ENCODE peak calls at places on chromosomes 6 and 20, in five cellular contexts. One of them, this sample, is unnamed.

GRCh38 chr6:124881898-124882579 is 80.2 kb upstream of the RNF217 start:
- DNase-seq in cardiac fibroblast: peak; percentile 76
- DNase-seq in natural killer cell: no peak
- DNase-seq in CD8-positive, alpha-beta T cell: no peak
- DNase-seq in iris pigment epithelial cell: peak; percentile 47
- DNase-seq in this sample: no peak

GRCh38 chr20:59004763-59005522 is 2.1 kb downstream of the CTSZ start:
- DNase-seq in cardiac fibroblast: no peak
- DNase-seq in natural killer cell: no peak
- DNase-seq in CD8-positive, alpha-beta T cell: no peak
- DNase-seq in iris pigment epithelial cell: no peak
- DNase-seq in this sample: no peak

GRCh38 chr20:2333821-2334220 is 38.0 kb downstream of the TGM3 start:
- DNase-seq in cardiac fibroblast: no peak
- DNase-seq in natural killer cell: no peak
- DNase-seq in CD8-positive, alpha-beta T cell: no peak
- DNase-seq in iris pigment epithelial cell: no peak
- DNase-seq in this sample: no peak

GRCh38 chr6:38867726-38868125 is 152.6 kb downstream of the DNAH8 start:
- DNase-seq in cardiac fibroblast: no peak
- DNase-seq in natural killer cell: no peak
- DNase-seq in CD8-positive, alpha-beta T cell: no peak
- DNase-seq in iris pigment epithelial cell: peak; percentile 10
- DNase-seq in this sample: no peak

GRCh38 chr6:72524011-72524645 is 97.7 kb upstream of the KCNQ5 start:
- DNase-seq in cardiac fibroblast: no peak
- DNase-seq in natural killer cell: no peak
- DNase-seq in CD8-positive, alpha-beta T cell: no peak
- DNase-seq in iris pigment epithelial cell: no peak
- DNase-seq in this sample: no peak

GRCh38 chr6:160978141-160978926 is 13.2 kb upstream of the MAP3K4 start:
- DNase-seq in cardiac fibroblast: peak; percentile 52
- DNase-seq in natural killer cell: no peak
- DNase-seq in CD8-positive, alpha-beta T cell: no peak
- DNase-seq in iris pigment epithelial cell: peak; percentile 21
- DNase-seq in this sample: no peak

GRCh38 chr20:58147628-58148370 is 80.7 kb downstream of the ANKRD60 start:
- DNase-seq in cardiac fibroblast: no peak
- DNase-seq in natural killer cell: no peak
- DNase-seq in CD8-positive, alpha-beta T cell: no peak
- DNase-seq in iris pigment epithelial cell: no peak
- DNase-seq in this sample: no peak

GRCh38 chr6:79601020-79601609 is 30.0 kb upstream of the SH3BGRL2 start:
- DNase-seq in cardiac fibroblast: peak; percentile 69
- DNase-seq in natural killer cell: no peak
- DNase-seq in CD8-positive, alpha-beta T cell: no peak
- DNase-seq in iris pigment epithelial cell: peak; percentile 92
- DNase-seq in this sample: no peak

GRCh38 chr20:60650087-60650486 is 602.0 kb upstream of the CDH4 start:
- DNase-seq in cardiac fibroblast: no peak
- DNase-seq in natural killer cell: no peak
- DNase-seq in CD8-positive, alpha-beta T cell: no peak
- DNase-seq in iris pigment epithelial cell: no peak
- DNase-seq in this sample: no peak

GRCh38 chr6:17589402-17590116 is 10.5 kb upstream of the FAM8A1 start:
- DNase-seq in cardiac fibroblast: peak; percentile 91
- DNase-seq in natural killer cell: no peak
- DNase-seq in CD8-positive, alpha-beta T cell: no peak
- DNase-seq in iris pigment epithelial cell: peak; percentile 91
- DNase-seq in this sample: no peak

GRCh38 chr6:170096191-170096802 is 194.6 kb downstream of the DLL1 start:
- DNase-seq in cardiac fibroblast: no peak
- DNase-seq in natural killer cell: peak; percentile 2
- DNase-seq in CD8-positive, alpha-beta T cell: no peak
- DNase-seq in iris pigment epithelial cell: no peak
- DNase-seq in this sample: no peak

GRCh38 chr6:115271434-115271833 is 789.3 kb downstream of the FRK start:
- DNase-seq in cardiac fibroblast: no peak
- DNase-seq in natural killer cell: no peak
- DNase-seq in CD8-positive, alpha-beta T cell: no peak
- DNase-seq in iris pigment epithelial cell: no peak
- DNase-seq in this sample: no peak

GRCh38 chr20:20785226-20785625 is 72.8 kb upstream of the RALGAPA2 start:
- DNase-seq in cardiac fibroblast: no peak
- DNase-seq in natural killer cell: no peak
- DNase-seq in CD8-positive, alpha-beta T cell: no peak
- DNase-seq in iris pigment epithelial cell: no peak
- DNase-seq in this sample: no peak

GRCh38 chr6:39961178-39961577 is 26.9 kb upstream of the MOCS1 start:
- DNase-seq in cardiac fibroblast: peak; percentile 79
- DNase-seq in natural killer cell: no peak
- DNase-seq in CD8-positive, alpha-beta T cell: no peak
- DNase-seq in iris pigment epithelial cell: peak; percentile 63
- DNase-seq in this sample: no peak

GRCh38 chr20:61562897-61563504 is 310.9 kb downstream of the CDH4 start:
- DNase-seq in cardiac fibroblast: no peak
- DNase-seq in natural killer cell: no peak
- DNase-seq in CD8-positive, alpha-beta T cell: no peak
- DNase-seq in iris pigment epithelial cell: no peak
- DNase-seq in this sample: no peak

GRCh38 chr6:159107451-159108260 is 61.5 kb upstream of the FNDC1 start:
- DNase-seq in cardiac fibroblast: no peak
- DNase-seq in natural killer cell: peak; percentile 66
- DNase-seq in CD8-positive, alpha-beta T cell: peak; percentile 62
- DNase-seq in iris pigment epithelial cell: no peak
- DNase-seq in this sample: no peak

GRCh38 chr20:1478566-1478965 is 11.9 kb upstream of the NSFL1C start:
- DNase-seq in cardiac fibroblast: peak; percentile 79
- DNase-seq in natural killer cell: no peak
- DNase-seq in CD8-positive, alpha-beta T cell: no peak
- DNase-seq in iris pigment epithelial cell: peak; percentile 45
- DNase-seq in this sample: no peak

GRCh38 chr6:37696220-37696840 is 1.4 kb downstream of the MDGA1 start:
- DNase-seq in cardiac fibroblast: peak; percentile 50
- DNase-seq in natural killer cell: peak; percentile 43
- DNase-seq in CD8-positive, alpha-beta T cell: no peak
- DNase-seq in iris pigment epithelial cell: peak; percentile 75
- DNase-seq in this sample: no peak

GRCh38 chr6:47392251-47392650 is 82.5 kb upstream of the TNFRSF21 start:
- DNase-seq in cardiac fibroblast: no peak
- DNase-seq in natural killer cell: no peak
- DNase-seq in CD8-positive, alpha-beta T cell: no peak
- DNase-seq in iris pigment epithelial cell: no peak
- DNase-seq in this sample: no peak

GRCh38 chr6:50724381-50725124 is 11.2 kb downstream of the TFAP2D start:
- DNase-seq in cardiac fibroblast: no peak
- DNase-seq in natural killer cell: no peak
- DNase-seq in CD8-positive, alpha-beta T cell: no peak
- DNase-seq in iris pigment epithelial cell: no peak
- DNase-seq in this sample: no peak

GRCh38 chr6:146282837-146283236 is 254.0 kb downstream of the GRM1 start:
- DNase-seq in cardiac fibroblast: no peak
- DNase-seq in natural killer cell: no peak
- DNase-seq in CD8-positive, alpha-beta T cell: no peak
- DNase-seq in iris pigment epithelial cell: no peak
- DNase-seq in this sample: no peak

GRCh38 chr6:44332585-44332984 is 9.9 kb upstream of the SPATS1 start:
- DNase-seq in cardiac fibroblast: no peak
- DNase-seq in natural killer cell: no peak
- DNase-seq in CD8-positive, alpha-beta T cell: no peak
- DNase-seq in iris pigment epithelial cell: peak; percentile 29
- DNase-seq in this sample: no peak

GRCh38 chr20:38748863-38749153 is 548 bp downstream of the ACTR5 start:
- DNase-seq in cardiac fibroblast: no peak
- DNase-seq in natural killer cell: no peak
- DNase-seq in CD8-positive, alpha-beta T cell: no peak
- DNase-seq in iris pigment epithelial cell: no peak
- DNase-seq in this sample: peak; percentile 68

GRCh38 chr20:60001027-60001567 is 42.9 kb downstream of the CDH26 start:
- DNase-seq in cardiac fibroblast: peak; percentile 2
- DNase-seq in natural killer cell: no peak
- DNase-seq in CD8-positive, alpha-beta T cell: no peak
- DNase-seq in iris pigment epithelial cell: no peak
- DNase-seq in this sample: no peak

GRCh38 chr6:81752969-81753708 is 658 bp upstream of the TENT5A start:
- DNase-seq in cardiac fibroblast: peak; percentile 89
- DNase-seq in natural killer cell: peak; percentile 85
- DNase-seq in CD8-positive, alpha-beta T cell: peak; percentile 68
- DNase-seq in iris pigment epithelial cell: peak; percentile 95
- DNase-seq in this sample: peak; percentile 88

GRCh38 chr6:124669713-124670480 is 292.3 kb upstream of the RNF217 start:
- DNase-seq in cardiac fibroblast: no peak
- DNase-seq in natural killer cell: no peak
- DNase-seq in CD8-positive, alpha-beta T cell: no peak
- DNase-seq in iris pigment epithelial cell: peak; percentile 59
- DNase-seq in this sample: no peak